ENCODE peak calls at places on chromosomes 7 and 10, in seven cellular contexts. F is HCT116, E is SK-N-SH, N is H1, Z is K562, Y is HepG2, G is GM12878. V is an unnamed sample.

GRCh38 chr7:112053405-112054069 is 152.7 kb downstream of the DOCK4 start:
- DNase-seq in G (no peak), E (no peak), Z (no peak), F (no peak), Y (no peak), N (no peak), V (no peak)

GRCh38 chr7:100220833-100221718 is 1.3 kb downstream of the PVRIG start:
- DNase-seq in N (no peak), F (no peak), G (peak), E (no peak), Z (no peak), Y (no peak), V (no peak)

GRCh38 chr10:129754211-129755050 is 209.6 kb downstream of the EBF3 start:
- DNase-seq in F (no peak), Y (no peak), E (no peak), G (no peak), Z (no peak), N (peak), V (no peak)

GRCh38 chr10:7507887-7508726 is 97.3 kb upstream of the SFMBT2 start:
- DNase-seq in E (no peak), Y (no peak), Z (no peak), F (no peak), G (no peak), N (no peak), V (no peak)

GRCh38 chr10:69377936-69378335 is 38.8 kb downstream of the TACR2 start:
- DNase-seq in F (no peak), E (no peak), Z (no peak), G (no peak), Y (no peak), N (no peak), V (no peak)

GRCh38 chr10:126066491-126066890 is 170.1 kb downstream of the FANK1 start:
- DNase-seq in Z (no peak), N (no peak), G (no peak), E (no peak), Y (no peak), F (no peak), V (no peak)

GRCh38 chr10:1035201-1035600 is 9.5 kb upstream of the IDI2 start:
- DNase-seq in E (no peak), N (no peak), Z (no peak), Y (no peak), G (no peak), F (no peak), V (no peak)

GRCh38 chr10:37937864-37938263 is 38.6 kb downstream of the ZNF25 start:
- DNase-seq in E (no peak), Y (no peak), Z (peak), N (no peak), F (no peak), G (no peak), V (no peak)

GRCh38 chr7:28768577-28769147 is 189.5 kb downstream of the TRIL start:
- DNase-seq in Z (no peak), E (no peak), F (no peak), G (no peak), Y (no peak), N (no peak), V (no peak)

GRCh38 chr10:23067939-23068775 is 27.2 kb upstream of the MSRB2 start:
- DNase-seq in Z (peak), F (peak), G (peak), Y (peak), N (peak), E (peak), V (peak)

GRCh38 chr7:114026486-114027089 is 107.8 kb upstream of the PPP1R3A start:
- DNase-seq in Y (peak), G (no peak), N (no peak), Z (peak), F (peak), E (peak), V (peak)

GRCh38 chr7:87886875-87887274 is 10.6 kb downstream of the DBF4 start:
- DNase-seq in Z (no peak), Y (peak), F (peak), N (no peak), G (no peak), E (peak), V (peak)

GRCh38 chr10:24209946-24210491 is 1.1 kb downstream of the KIAA1217 start:
- DNase-seq in G (peak), N (no peak), E (peak), Y (peak), Z (no peak), F (no peak), V (no peak)

GRCh38 chr10:110901954-110902819 is 16.8 kb downstream of the BBIP1 start:
- DNase-seq in E (no peak), G (no peak), F (peak), Y (no peak), N (no peak), Z (no peak), V (no peak)

GRCh38 chr10:80544316-80544953 is 6.7 kb downstream of the SH2D4B start:
- DNase-seq in G (no peak), N (peak), E (no peak), F (no peak), Z (no peak), Y (no peak), V (no peak)

GRCh38 chr7:77685219-77685618 is 11.0 kb upstream of the RSBN1L start:
- DNase-seq in Y (peak), Z (no peak), G (no peak), E (no peak), F (no peak), N (no peak), V (peak)

GRCh38 chr10:932589-932988 is 1.1 kb upstream of the LARP4B start:
- DNase-seq in F (no peak), N (no peak), E (peak), G (no peak), Z (no peak), Y (no peak), V (no peak)

GRCh38 chr10:101563497-101564040 is 24.5 kb downstream of the POLL start:
- DNase-seq in Z (no peak), F (no peak), Y (no peak), E (peak), G (no peak), N (peak), V (no peak)

GRCh38 chr10:75568721-75569120 is 137.3 kb downstream of the LRMDA start:
- DNase-seq in N (no peak), F (no peak), E (no peak), Y (no peak), G (no peak), Z (no peak), V (no peak)

GRCh38 chr7:19754521-19755116 is 18.8 kb downstream of the TMEM196 start:
- DNase-seq in E (peak), Z (peak), Y (peak), G (peak), F (peak), N (no peak), V (peak)

GRCh38 chr10:79385804-79386531 is 38.7 kb downstream of the PPIF start:
- DNase-seq in G (no peak), Y (no peak), F (no peak), N (peak), Z (peak), E (peak), V (no peak)

GRCh38 chr7:35258125-35258890 is 4.4 kb upstream of the TBX20 start:
- DNase-seq in Z (no peak), E (no peak), N (no peak), G (no peak), F (no peak), Y (no peak), V (no peak)

GRCh38 chr7:44155191-44156185 is 14.4 kb upstream of the MYL7 start:
- DNase-seq in E (no peak), Z (no peak), Y (no peak), N (no peak), F (no peak), G (no peak), V (no peak)

GRCh38 chr10:47179291-47179647 is 120.7 kb upstream of the GDF10 start:
- DNase-seq in F (no peak), E (no peak), Y (no peak), Z (no peak), G (no peak), N (no peak), V (no peak)

GRCh38 chr10:74822583-74823089 is 3.8 kb upstream of the KAT6B start:
- DNase-seq in E (no peak), Y (no peak), F (no peak), Z (no peak), G (no peak), N (no peak), V (no peak)

GRCh38 chr10:94287331-94287730 is 75.4 kb downstream of the NOC3L start:
- DNase-seq in Y (no peak), N (no peak), E (no peak), Z (no peak), F (no peak), G (no peak), V (no peak)

GRCh38 chr7:39880556-39880955 is 69.5 kb upstream of the CDK13 start:
- DNase-seq in F (no peak), G (no peak), N (no peak), Y (no peak), E (no peak), Z (no peak), V (no peak)

GRCh38 chr7:64504581-64505120 is 58.2 kb downstream of the ZNF680 start:
- DNase-seq in E (peak), F (no peak), N (no peak), Y (no peak), Z (no peak), G (no peak), V (no peak)

GRCh38 chr7:142808802-142809583 is 38.2 kb downstream of the PRSS2 start:
- DNase-seq in F (no peak), Y (no peak), E (no peak), Z (peak), G (peak), N (no peak), V (no peak)

GRCh38 chr10:55449981-55450380 is 649.0 kb upstream of the PCDH15 start:
- DNase-seq in F (no peak), Z (no peak), Y (no peak), E (no peak), G (no peak), N (no peak), V (peak)

GRCh38 chr10:86365346-86366032 is 1.1 kb downstream of the GRID1 start:
- DNase-seq in Y (no peak), E (no peak), N (peak), G (no peak), Z (no peak), F (no peak), V (no peak)

GRCh38 chr10:17599089-17599488 is 18.1 kb downstream of the HACD1 start:
- DNase-seq in Z (peak), Y (no peak), G (no peak), F (peak), N (no peak), E (peak), V (peak)

GRCh38 chr7:17233643-17234397 is 64.6 kb upstream of the AHR start:
- DNase-seq in E (no peak), G (peak), N (no peak), Y (no peak), Z (no peak), F (no peak), V (no peak)

GRCh38 chr7:37709631-37710509 is 26.3 kb downstream of the GPR141 start:
- DNase-seq in E (no peak), Y (no peak), G (peak), F (no peak), Z (no peak), N (no peak), V (no peak)

GRCh38 chr7:22594020-22594419 is 94.0 kb upstream of the STEAP1B start:
- DNase-seq in Y (peak), F (no peak), N (no peak), E (no peak), Z (no peak), G (no peak), V (peak)

GRCh38 chr7:22601028-22601795 is 101.2 kb upstream of the STEAP1B start:
- DNase-seq in E (no peak), Z (no peak), N (no peak), F (no peak), Y (no peak), G (no peak), V (no peak)

GRCh38 chr7:22598318-22598717 is 98.3 kb upstream of the STEAP1B start:
- DNase-seq in G (no peak), E (no peak), N (no peak), Z (no peak), F (no peak), Y (no peak), V (no peak)

GRCh38 chr7:22596763-22597434 is 96.9 kb upstream of the STEAP1B start:
- DNase-seq in E (no peak), Z (no peak), F (no peak), Y (no peak), N (no peak), G (no peak), V (no peak)

GRCh38 chr7:22597845-22598244 is 97.9 kb upstream of the STEAP1B start:
- DNase-seq in Y (no peak), N (no peak), G (no peak), F (no peak), Z (no peak), E (no peak), V (no peak)
- TF ChIP-seq JUND in Y (no peak), N (no peak), G (no peak), F (no peak), Z (no peak), E (no peak), V (no peak)

DNA sequence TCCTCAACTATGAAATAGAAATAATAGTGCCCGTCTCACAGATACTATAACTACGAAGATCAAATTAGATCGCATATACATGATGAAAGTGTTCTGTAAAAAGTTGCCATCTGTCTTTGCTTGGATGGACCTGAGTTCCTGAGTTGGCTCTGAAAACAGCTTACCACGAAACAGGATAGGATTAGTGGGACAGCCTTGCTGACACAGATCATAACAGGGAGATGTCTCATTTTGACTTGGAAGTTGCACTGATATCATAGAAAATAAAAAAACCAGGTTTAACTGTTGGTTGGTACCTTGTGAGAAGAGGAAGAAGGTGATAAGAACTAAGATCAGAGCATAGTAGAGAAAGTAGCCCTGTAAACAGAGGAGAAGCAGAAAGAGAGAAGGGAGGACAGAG is 79.3 kb upstream of the AGBL3 start:
- DNase-seq in G (no peak), F (no peak), E (no peak), N (no peak), Z (no peak), Y (no peak), V (no peak)
- TF ChIP-seq JUND in G (no peak), F (no peak), E (no peak), N (no peak), Z (no peak), Y (no peak), V (no peak)

DNA sequence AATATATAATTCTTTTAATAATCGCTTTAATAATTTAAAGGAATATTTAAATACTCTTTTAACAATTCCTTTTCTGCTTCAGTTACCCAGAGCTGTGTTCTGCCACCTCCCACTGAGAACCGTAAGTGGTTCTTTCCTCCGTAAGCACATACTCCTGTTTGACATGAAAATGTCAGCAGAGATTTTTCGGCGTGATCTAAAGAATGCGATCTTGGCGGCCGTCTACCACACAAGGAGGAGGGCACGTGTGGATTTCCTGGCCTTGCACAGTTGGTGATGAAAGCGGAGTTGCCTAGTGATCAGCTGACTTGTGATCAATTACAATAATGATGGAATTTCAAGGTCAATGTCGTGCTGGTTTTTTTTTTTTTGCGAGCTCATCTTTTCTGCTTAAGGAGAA is 35.7 kb upstream of the INSIG1 start:
- DNase-seq in Z (no peak), E (no peak), G (no peak), Y (no peak), N (no peak), F (no peak), V (no peak)
- TF ChIP-seq JUND in Z (no peak), E (no peak), G (no peak), Y (no peak), N (no peak), F (no peak), V (no peak)

GRCh38 chr7:93006480-93007095 is 111.2 kb downstream of the SAMD9 start:
- DNase-seq in Y (no peak), G (no peak), N (no peak), F (no peak), Z (peak), E (no peak), V (no peak)

GRCh38 chr7:93004906-93005305 is 112.9 kb downstream of the SAMD9 start:
- DNase-seq in G (no peak), F (no peak), N (no peak), E (no peak), Z (peak), Y (no peak), V (no peak)
- TF ChIP-seq JUND in G (no peak), F (no peak), N (no peak), E (no peak), Z (no peak), Y (no peak), V (no peak)

DNA sequence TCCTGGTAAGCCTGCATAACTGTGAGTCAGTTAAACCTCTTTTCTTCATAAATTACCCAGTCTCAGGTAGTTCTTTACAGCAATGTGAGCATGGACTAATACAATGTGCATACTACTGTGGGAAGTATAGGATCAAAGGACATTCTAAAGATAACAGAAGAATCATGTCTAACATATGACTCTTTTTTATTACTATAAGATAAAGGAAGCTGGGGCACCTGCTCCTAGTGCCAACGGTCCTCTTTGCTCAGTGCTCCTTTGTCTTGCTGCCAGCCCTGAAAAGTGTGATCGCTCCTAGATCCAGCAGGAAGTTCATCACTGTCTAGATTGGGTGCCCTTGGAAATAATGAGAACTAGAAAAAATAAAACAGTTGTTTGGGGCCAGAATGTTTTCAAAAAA is 143.3 kb upstream of the NOBOX start:
- DNase-seq in Z (no peak), E (no peak), G (no peak), Y (no peak), F (no peak), N (no peak), V (no peak)
- TF ChIP-seq JUND in Z (no peak), E (no peak), G (no peak), Y (no peak), F (no peak), N (no peak), V (no peak)

GRCh38 chr7:131623154-131623553 is 66.7 kb upstream of the PODXL start:
- DNase-seq in Z (peak), N (no peak), G (no peak), Y (no peak), E (no peak), F (no peak), V (no peak)
- TF ChIP-seq JUND in Z (no peak), N (no peak), G (no peak), Y (no peak), E (no peak), F (no peak), V (no peak)

GRCh38 chr7:135499818-135500217 is 10.1 kb downstream of the CNOT4 start:
- DNase-seq in F (no peak), N (no peak), Y (no peak), E (no peak), Z (no peak), G (no peak), V (no peak)
- TF ChIP-seq JUND in F (no peak), N (no peak), Y (no peak), E (no peak), Z (no peak), G (no peak), V (no peak)

DNA sequence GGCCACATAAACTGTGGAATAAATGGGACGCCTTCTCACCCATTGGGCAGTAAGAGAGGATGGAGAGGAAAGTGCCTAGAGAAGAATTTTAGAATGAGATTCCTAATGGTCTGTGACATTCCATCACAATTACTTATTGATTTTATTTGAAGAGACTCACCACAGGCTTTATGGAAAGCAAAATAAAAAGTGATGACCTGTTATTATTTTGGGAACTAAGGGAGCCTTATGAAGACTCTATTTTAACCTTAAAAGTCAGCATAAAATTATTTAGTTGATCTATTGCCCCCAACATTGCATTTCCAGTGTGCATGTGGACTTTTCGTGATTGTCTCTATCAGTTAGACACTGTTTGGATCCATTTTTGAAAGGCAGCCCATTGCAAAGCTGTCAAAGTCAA is 107.5 kb downstream of the PCLO start:
- DNase-seq in Z (no peak), N (no peak), Y (no peak), E (no peak), G (no peak), F (no peak), V (no peak)
- TF ChIP-seq JUND in Z (no peak), N (no peak), Y (no peak), E (no peak), G (no peak), F (no peak), V (no peak)

V was measured in T47D.